ENCODE peak calls at places on chromosomes 3 and 15, in seven cellular contexts. Z is IMR-90, L is GM23338, Q is GM23248, V is mesenchymal stem cell, D is astrocyte, G is PC-3. B is an unnamed sample.

GRCh38 chr3:61559108-61559731 is 2.2 kb upstream of the PTPRG start:
- DNase-seq in Z (no peak), D (no peak), V (peak), Q (peak), L (no peak), G (no peak), B (no peak)

GRCh38 chr3:127041933-127042332 is 59.0 kb downstream of the PLXNA1 start:
- DNase-seq in G (no peak), V (no peak), D (no peak), Q (no peak), L (no peak), Z (no peak), B (no peak)

GRCh38 chr15:94272251-94272898 is 41.0 kb downstream of the MCTP2 start:
- DNase-seq in Z (no peak), V (peak), G (no peak), L (no peak), Q (no peak), D (no peak), B (no peak)

GRCh38 chr3:39990532-39990931 is 181.1 kb downstream of the MYRIP start:
- DNase-seq in G (peak), Q (peak), V (peak), D (peak), L (peak), Z (peak), B (peak)

GRCh38 chr15:101221858-101222257 is 30.0 kb downstream of the CHSY1 start:
- DNase-seq in Q (no peak), L (no peak), Z (no peak), V (no peak), D (no peak), G (no peak), B (no peak)

GRCh38 chr15:70792171-70792573 is 28.8 kb upstream of the UACA start:
- DNase-seq in Q (peak), V (peak), D (peak), L (no peak), Z (peak), G (peak), B (peak)

GRCh38 chr3:53026423-53027162 is 19.3 kb downstream of the SFMBT1 start:
- DNase-seq in D (no peak), Z (no peak), L (peak), V (no peak), G (no peak), Q (no peak), B (no peak)

GRCh38 chr15:56411122-56411749 is 46.0 kb downstream of the TEX9 start:
- DNase-seq in Z (peak), L (peak), Q (no peak), D (no peak), G (no peak), V (no peak), B (no peak)

GRCh38 chr15:74127954-74128784 is 2.2 kb upstream of the ISLR2 start:
- DNase-seq in V (no peak), D (no peak), Z (no peak), Q (peak), G (no peak), L (peak), B (peak)

GRCh38 chr3:160169139-160169830 is 55.9 kb upstream of the C3orf80 start:
- DNase-seq in G (peak), Q (peak), V (peak), Z (peak), L (no peak), D (peak), B (peak)

GRCh38 chr15:57873564-57874209 is 167.2 kb downstream of the POLR2M start:
- DNase-seq in Z (peak), D (peak), Q (peak), L (no peak), V (peak), G (peak), B (peak)

GRCh38 chr15:82646250-82647044 is 716 bp downstream of the CPEB1 start:
- DNase-seq in D (no peak), G (no peak), Z (no peak), V (no peak), L (peak), Q (peak), B (no peak)
- H3K4me2 ChIP-seq in D (peak), G (no peak), Z (no peak), V (no peak), L (peak), Q (peak), B (peak)

DNA sequence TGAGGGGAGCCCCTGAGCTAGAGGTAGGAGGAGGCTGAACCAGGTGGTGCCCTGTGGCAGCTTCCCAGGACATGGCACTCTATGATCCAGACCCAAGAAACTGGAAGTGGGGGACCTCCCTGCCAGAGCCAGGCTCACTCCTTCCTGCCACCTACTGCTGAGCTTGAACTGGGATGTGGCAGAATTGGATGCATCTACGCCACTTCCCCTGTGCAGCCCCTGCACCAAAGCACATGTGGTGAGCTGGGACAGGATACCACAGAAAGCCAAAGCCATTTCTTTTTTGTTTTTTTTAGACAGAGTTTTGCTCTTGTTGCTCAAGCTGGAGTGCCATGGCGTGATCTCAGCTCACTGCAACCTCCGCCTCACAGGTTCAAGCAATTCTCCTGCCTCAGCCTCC is 518.0 kb upstream of the PPP2R3A start:
- DNase-seq in Z (no peak), D (no peak), Q (no peak), L (no peak), G (no peak), V (no peak), B (no peak)
- H3K4me2 ChIP-seq in Z (no peak), D (no peak), Q (no peak), L (no peak), G (no peak), V (no peak), B (no peak)

GRCh38 chr15:98440917-98441316 is 207.4 kb upstream of the IGF1R start:
- DNase-seq in V (no peak), D (no peak), Z (no peak), Q (no peak), G (no peak), L (no peak), B (no peak)
- H3K4me2 ChIP-seq in V (no peak), D (no peak), Z (no peak), Q (no peak), G (no peak), L (no peak), B (no peak)

DNA sequence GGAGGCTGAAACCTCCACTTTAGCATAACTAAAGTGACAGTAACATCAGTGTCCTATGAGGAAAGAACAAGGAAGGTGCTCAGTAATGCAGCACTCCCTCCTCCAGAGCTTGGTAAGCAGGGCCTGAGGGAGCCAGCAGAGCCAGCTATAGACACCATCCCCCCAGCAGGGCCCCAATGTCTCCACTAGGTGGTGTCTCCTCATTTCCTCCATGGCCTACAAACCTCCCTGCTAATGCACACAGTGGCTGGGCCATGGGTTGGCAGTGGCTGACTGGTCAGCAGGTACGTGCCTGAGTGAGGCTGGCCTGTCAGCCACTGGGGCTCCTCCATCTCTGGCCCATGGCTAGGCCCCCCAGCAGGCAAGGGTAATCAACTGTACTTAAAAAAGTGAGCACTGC is 13.6 kb downstream of the MRPS25 start:
- DNase-seq in V (peak), Z (peak), L (peak), D (no peak), G (peak), Q (peak), B (peak)
- H3K4me2 ChIP-seq in V (no peak), Z (no peak), L (no peak), D (no peak), G (no peak), Q (no peak), B (no peak)

GRCh38 chr3:48039487-48040190 is 23.4 kb upstream of the MAP4 start:
- DNase-seq in G (peak), Z (peak), V (peak), L (peak), Q (peak), D (peak), B (peak)
- H3K4me2 ChIP-seq in G (peak), Z (peak), V (peak), L (no peak), Q (peak), D (peak), B (peak)

DNA sequence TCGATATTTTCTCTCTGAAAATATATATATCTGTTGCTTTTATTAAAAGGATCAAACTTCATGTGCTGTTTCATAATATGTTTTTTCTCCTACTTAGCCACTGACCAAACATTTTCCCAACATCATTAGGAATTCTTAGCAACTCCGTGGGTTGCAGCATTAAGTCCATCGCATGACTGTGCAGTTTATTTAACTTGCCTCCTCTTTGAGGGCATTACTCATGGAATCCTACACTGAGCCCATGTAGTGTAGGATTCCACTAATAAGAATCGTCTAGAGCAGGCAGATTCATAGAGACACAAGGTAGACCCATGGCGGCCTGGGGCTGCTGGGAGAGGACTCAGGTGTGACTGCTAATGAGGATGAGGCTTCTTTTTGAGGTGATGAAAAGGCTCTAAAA is 49.3 kb downstream of the CMTM6 start:
- DNase-seq in Q (peak), G (no peak), D (peak), V (peak), L (no peak), Z (peak), B (no peak)
- H3K4me2 ChIP-seq in Q (peak), G (no peak), D (no peak), V (no peak), L (no peak), Z (no peak), B (no peak)

DNA sequence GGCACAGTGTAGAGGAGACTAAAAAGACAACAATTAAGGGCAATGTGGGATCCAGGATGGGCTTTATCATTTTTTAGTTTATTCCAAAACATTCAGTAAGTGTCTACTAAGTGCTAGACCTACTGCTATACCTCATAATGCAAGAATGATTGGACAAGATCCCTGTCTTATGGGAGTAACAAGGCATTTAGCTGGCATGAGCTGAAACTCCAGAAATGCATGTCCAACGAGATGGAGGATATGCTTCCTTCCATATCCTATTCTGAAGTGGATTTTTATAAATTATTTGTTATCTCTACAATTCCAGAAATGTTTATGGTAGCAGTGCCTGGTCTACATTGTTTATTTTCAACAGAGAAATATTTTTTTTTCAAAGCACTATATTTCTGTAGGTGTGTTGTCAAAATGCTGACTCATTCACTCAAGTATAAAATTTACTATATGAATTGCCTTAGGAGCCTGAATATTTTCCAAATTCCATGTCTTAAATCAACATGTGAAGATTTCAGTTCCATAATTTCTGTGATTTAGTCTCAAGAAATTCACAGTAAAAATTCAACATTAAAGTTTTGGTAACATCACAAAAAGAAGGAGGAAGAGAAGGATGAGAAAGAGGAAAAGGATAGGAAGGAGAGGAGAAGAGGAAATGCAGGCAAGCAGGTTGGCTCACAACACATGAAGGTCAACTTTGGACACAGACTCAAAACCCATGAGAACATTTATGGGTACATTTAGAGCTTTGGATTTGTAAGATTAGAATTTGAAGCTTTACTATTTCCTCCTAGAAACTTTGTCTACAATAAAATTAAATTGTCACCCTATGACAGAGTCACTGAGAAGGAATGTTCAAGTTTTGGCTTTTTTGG is 88.6 kb downstream of the P3H2 start:
- DNase-seq in D (no peak), V (no peak), Q (no peak), Z (peak), G (peak), L (no peak), B (no peak)
- H3K4me2 ChIP-seq in D (peak), V (no peak), Q (peak), Z (no peak), G (peak), L (no peak), B (no peak)

GRCh38 chr15:36331531-36332275 is 247.7 kb upstream of the CDIN1 start:
- DNase-seq in V (peak), G (no peak), Z (no peak), D (peak), Q (peak), L (no peak), B (no peak)
- H3K4me2 ChIP-seq in V (no peak), G (no peak), Z (peak), D (peak), Q (peak), L (no peak), B (no peak)

GRCh38 chr3:56885879-56886647 is 84.3 kb upstream of the ARHGEF3 start:
- DNase-seq in G (no peak), Q (no peak), V (peak), D (no peak), L (no peak), Z (no peak), B (no peak)

GRCh38 chr3:56887402-56888025 is 85.8 kb upstream of the ARHGEF3 start:
- DNase-seq in D (no peak), Q (no peak), G (no peak), L (no peak), V (no peak), Z (no peak), B (no peak)

GRCh38 chr3:56894912-56895431 is 93.2 kb upstream of the ARHGEF3 start:
- DNase-seq in D (peak), V (peak), L (no peak), Z (peak), G (no peak), Q (peak), B (no peak)

GRCh38 chr3:56889131-56889530 is 87.4 kb upstream of the ARHGEF3 start:
- DNase-seq in G (no peak), Q (no peak), D (no peak), L (no peak), Z (no peak), V (no peak), B (no peak)

GRCh38 chr3:56890448-56891083 is 88.8 kb upstream of the ARHGEF3 start:
- DNase-seq in L (no peak), Z (no peak), G (no peak), D (peak), V (no peak), Q (peak), B (no peak)
- H3K4me2 ChIP-seq in L (no peak), Z (no peak), G (no peak), D (no peak), V (no peak), Q (no peak), B (no peak)